ENCODE peak calls at places on chromosomes 2 and 18, in six cellular contexts. L is activated gamma-delta T cell treated with anti-CD3 and anti-CD28 coated beads, Interleukin-2, amount 50 U/mL, for 16 hours; U is fibroblast of the conjunctiva; Y is HT1080; Q is tibial nerve; G is OCI-LY7. O is an unnamed sample.

GRCh38 chr2:109558076-109558882 is 55.5 kb downstream of the SEPTIN10 start:
- DNase-seq in Y (peak; percentile 91), G (no peak), Q (no peak), U (no peak), L (no peak), O (no peak)

GRCh38 chr2:214533511-214533910 is 122.7 kb downstream of the VWC2L start:
- DNase-seq in Q (no peak), L (no peak), G (no peak), U (no peak), Y (no peak), O (peak; percentile 71)

GRCh38 chr2:43472527-43473194 is 123.2 kb downstream of the THADA start:
- DNase-seq in G (no peak), U (no peak), Q (no peak), L (no peak), Y (peak; percentile 26), O (no peak)

GRCh38 chr2:44825702-44826101 is 115.8 kb upstream of the SIX3 start:
- DNase-seq in U (no peak), Y (no peak), L (no peak), G (no peak), Q (no peak), O (peak; percentile 6)

GRCh38 chr2:68426885-68427579 is 40.1 kb downstream of the FBXO48 start:
- DNase-seq in Q (no peak), G (peak; percentile 72), L (no peak), U (peak; percentile 27), Y (no peak), O (no peak)

GRCh38 chr18:48879008-48879431 is 71.7 kb downstream of the SMAD7 start:
- DNase-seq in U (no peak), Y (no peak), Q (no peak), G (no peak), L (no peak), O (no peak)

GRCh38 chr18:35389095-35389618 is 12.0 kb upstream of the ZNF396 start:
- DNase-seq in Y (no peak), G (no peak), Q (no peak), U (no peak), L (no peak), O (no peak)

GRCh38 chr2:160303076-160303475 is 103.0 kb upstream of the ITGB6 start:
- DNase-seq in Y (no peak), U (no peak), G (no peak), Q (no peak), L (no peak), O (no peak)

GRCh38 chr2:230097841-230098240 is 29.1 kb upstream of the SLC16A14 start:
- DNase-seq in L (no peak), G (no peak), U (no peak), Y (no peak), Q (no peak), O (no peak)

O was measured in SK-N-MC.